ENCODE peak calls at places on chromosomes 2 and 18, in four cellular contexts. A is psoas muscle, K is PC-9, H is spleen. U is an unnamed sample.

GRCh38 chr18:74869904-74870863 is 272.5 kb downstream of the ZNF407 start:
- DNase-seq in A (no peak), K (no peak), H (no peak), U (no peak)

GRCh38 chr2:28193552-28194383 is 198.9 kb upstream of the FOSL2 start:
- DNase-seq in A (no peak), K (peak), H (no peak), U (no peak)

GRCh38 chr2:168231609-168232241 is 15.7 kb downstream of the STK39 start:
- DNase-seq in A (no peak), K (no peak), H (no peak), U (no peak)

GRCh38 chr2:25920326-25920725 is 42.0 kb upstream of the ASXL2 start:
- DNase-seq in A (no peak), K (no peak), H (no peak), U (no peak)

GRCh38 chr2:196399736-196400691 is 228.6 kb upstream of the STK17B start:
- DNase-seq in A (no peak), K (peak), H (no peak), U (no peak)

GRCh38 chr18:34330308-34330707 is 105.6 kb upstream of the NOL4 start:
- DNase-seq in A (no peak), K (no peak), H (no peak), U (no peak)

GRCh38 chr2:233501198-233502076 is 65.1 kb downstream of the USP40 start:
- DNase-seq in A (no peak), K (peak), H (no peak), U (no peak)

GRCh38 chr2:225223301-225223700 is 176.2 kb upstream of the NYAP2 start:
- DNase-seq in A (no peak), K (no peak), H (no peak), U (no peak)

GRCh38 chr2:9473308-9473984 is 905 bp upstream of the IAH1 start:
- DNase-seq in A (no peak), K (no peak), H (peak), U (peak)

GRCh38 chr2:26229595-26229994 is 14.8 kb downstream of the HADHA start:
- DNase-seq in A (no peak), K (no peak), H (no peak), U (no peak)

GRCh38 chr18:14914771-14915170 is 166.8 kb downstream of the ANKRD30B start:
- DNase-seq in A (no peak), K (no peak), H (no peak), U (no peak)

GRCh38 chr2:108324531-108325256 is 36.0 kb downstream of the SULT1C2 start:
- DNase-seq in A (no peak), K (no peak), H (no peak), U (no peak)

U was measured in GM19239.